ENCODE peak calls at places on chromosomes 1 and 21, in six cellular contexts. One of them, this sample, is unnamed. For H3K27me3, the result is how much of the 10 kb centered on the place peaks cover.

GRCh38 chr1:187641907-187642306 is 813.2 kb downstream of the PLA2G4A start:
- DNase-seq in endothelial cell of umbilical vein: no peak
- DNase-seq in testis: no peak
- DNase-seq in ovary: no peak
- DNase-seq in spleen: no peak
- DNase-seq in sigmoid colon: no peak
- DNase-seq in this sample: no peak

GRCh38 chr1:10467078-10467477 is 5.3 kb downstream of the DFFA start:
- DNase-seq in endothelial cell of umbilical vein: no peak
- DNase-seq in testis: no peak
- DNase-seq in ovary: no peak
- DNase-seq in spleen: peak
- DNase-seq in sigmoid colon: no peak
- DNase-seq in this sample: no peak

GRCh38 chr1:84061336-84061735 is 62.4 kb upstream of the TTLL7 start:
- DNase-seq in endothelial cell of umbilical vein: no peak
- DNase-seq in testis: no peak
- DNase-seq in ovary: no peak
- DNase-seq in spleen: no peak
- DNase-seq in sigmoid colon: no peak
- DNase-seq in this sample: no peak

GRCh38 chr1:215718888-215719287 is 151.8 kb downstream of the KCTD3 start:
- DNase-seq in endothelial cell of umbilical vein: no peak
- DNase-seq in testis: no peak
- DNase-seq in ovary: no peak
- DNase-seq in spleen: no peak
- DNase-seq in sigmoid colon: no peak
- DNase-seq in this sample: no peak

GRCh38 chr21:39095681-39096080 is 87.6 kb downstream of the PSMG1 start:
- DNase-seq in endothelial cell of umbilical vein: peak
- DNase-seq in testis: no peak
- DNase-seq in ovary: no peak
- DNase-seq in spleen: no peak
- DNase-seq in sigmoid colon: no peak
- DNase-seq in this sample: no peak

GRCh38 chr1:21292991-21293536 is 2.8 kb upstream of the ECE1 start:
- DNase-seq in endothelial cell of umbilical vein: no peak
- DNase-seq in testis: no peak
- DNase-seq in ovary: no peak
- DNase-seq in spleen: no peak
- DNase-seq in sigmoid colon: no peak
- DNase-seq in this sample: no peak

GRCh38 chr21:38310619-38311018 is 53.8 kb downstream of the KCNJ15 start:
- DNase-seq in endothelial cell of umbilical vein: no peak
- DNase-seq in testis: no peak
- DNase-seq in ovary: no peak
- DNase-seq in spleen: no peak
- DNase-seq in sigmoid colon: no peak
- DNase-seq in this sample: no peak

GRCh38 chr21:17793675-17794123 is 25.5 kb downstream of the C21orf91 start:
- DNase-seq in endothelial cell of umbilical vein: peak
- DNase-seq in testis: no peak
- DNase-seq in ovary: no peak
- DNase-seq in spleen: no peak
- DNase-seq in sigmoid colon: no peak
- DNase-seq in this sample: no peak

GRCh38 chr1:66540434-66541032 is 6.6 kb downstream of the SGIP1 start:
- DNase-seq in endothelial cell of umbilical vein: peak
- DNase-seq in testis: peak
- DNase-seq in ovary: no peak
- DNase-seq in spleen: no peak
- DNase-seq in sigmoid colon: no peak
- DNase-seq in this sample: no peak

GRCh38 chr1:33365560-33365997 is 44.7 kb upstream of the A3GALT2 start:
- DNase-seq in endothelial cell of umbilical vein: no peak
- DNase-seq in testis: peak
- DNase-seq in ovary: no peak
- DNase-seq in spleen: no peak
- DNase-seq in sigmoid colon: no peak
- DNase-seq in this sample: peak

GRCh38 chr1:3921786-3922185 is 21.7 kb upstream of the C1orf174 start:
- DNase-seq in endothelial cell of umbilical vein: no peak
- DNase-seq in testis: no peak
- DNase-seq in ovary: no peak
- DNase-seq in spleen: peak
- DNase-seq in sigmoid colon: no peak
- DNase-seq in this sample: no peak

GRCh38 chr1:191320062-191320461 is 838.2 kb upstream of the RGS18 start:
- DNase-seq in endothelial cell of umbilical vein: no peak
- DNase-seq in testis: no peak
- DNase-seq in ovary: no peak
- DNase-seq in spleen: no peak
- DNase-seq in sigmoid colon: no peak
- DNase-seq in this sample: no peak

GRCh38 chr1:188325211-188325610 is 1496.5 kb downstream of the PLA2G4A start:
- DNase-seq in endothelial cell of umbilical vein: no peak
- DNase-seq in testis: no peak
- DNase-seq in ovary: no peak
- DNase-seq in spleen: no peak
- DNase-seq in sigmoid colon: no peak
- DNase-seq in this sample: no peak

GRCh38 chr1:202553560-202554038 is 156.7 kb downstream of the SYT2 start:
- DNase-seq in endothelial cell of umbilical vein: no peak
- DNase-seq in testis: peak
- DNase-seq in ovary: no peak
- DNase-seq in spleen: no peak
- DNase-seq in sigmoid colon: no peak
- DNase-seq in this sample: peak

GRCh38 chr1:214261206-214262123 is 19.5 kb upstream of the SMYD2 start:
- DNase-seq in endothelial cell of umbilical vein: peak
- DNase-seq in testis: peak
- DNase-seq in ovary: peak
- DNase-seq in spleen: peak
- DNase-seq in sigmoid colon: peak
- DNase-seq in this sample: peak

GRCh38 chr1:27603962-27604578 is at the start of gene AHDC1:
- DNase-seq in endothelial cell of umbilical vein: peak
- DNase-seq in testis: peak
- DNase-seq in ovary: peak
- DNase-seq in spleen: peak
- DNase-seq in sigmoid colon: peak
- DNase-seq in this sample: peak

GRCh38 chr1:219050268-219050917 is 123.3 kb upstream of the LYPLAL1 start:
- DNase-seq in endothelial cell of umbilical vein: no peak
- DNase-seq in testis: no peak
- DNase-seq in ovary: no peak
- DNase-seq in spleen: no peak
- DNase-seq in sigmoid colon: no peak
- DNase-seq in this sample: no peak

GRCh38 chr1:7136166-7136953 is 351.1 kb downstream of the CAMTA1 start:
- DNase-seq in endothelial cell of umbilical vein: no peak
- DNase-seq in testis: no peak
- DNase-seq in ovary: no peak
- DNase-seq in spleen: peak
- DNase-seq in sigmoid colon: no peak
- DNase-seq in this sample: no peak

GRCh38 chr1:17829579-17829978 is 74.4 kb downstream of the ACTL8 start:
- DNase-seq in endothelial cell of umbilical vein: no peak
- DNase-seq in testis: no peak
- DNase-seq in ovary: no peak
- DNase-seq in spleen: no peak
- DNase-seq in sigmoid colon: no peak
- DNase-seq in this sample: no peak

GRCh38 chr1:89822999-89823628 is 2.3 kb downstream of the LRRC8D start:
- DNase-seq in endothelial cell of umbilical vein: no peak
- DNase-seq in testis: no peak
- DNase-seq in ovary: no peak
- DNase-seq in spleen: no peak
- DNase-seq in sigmoid colon: no peak
- DNase-seq in this sample: no peak

GRCh38 chr1:21325231-21325718 is 35.0 kb upstream of the ECE1 start:
- DNase-seq in endothelial cell of umbilical vein: no peak
- DNase-seq in testis: no peak
- DNase-seq in ovary: no peak
- DNase-seq in spleen: peak
- DNase-seq in sigmoid colon: peak
- DNase-seq in this sample: no peak

GRCh38 chr1:84253891-84254290 is 47.6 kb upstream of the SAMD13 start:
- DNase-seq in endothelial cell of umbilical vein: peak
- DNase-seq in testis: peak
- DNase-seq in ovary: no peak
- DNase-seq in spleen: no peak
- DNase-seq in sigmoid colon: peak
- DNase-seq in this sample: no peak

GRCh38 chr1:39272027-39272790 is 67.7 kb downstream of the MACF1 start:
- DNase-seq in endothelial cell of umbilical vein: peak
- DNase-seq in testis: no peak
- DNase-seq in ovary: no peak
- DNase-seq in spleen: no peak
- DNase-seq in sigmoid colon: no peak
- DNase-seq in this sample: no peak

GRCh38 chr1:106200711-106201110 is 855.8 kb upstream of the PRMT6 start:
- DNase-seq in endothelial cell of umbilical vein: no peak
- DNase-seq in testis: no peak
- DNase-seq in ovary: no peak
- DNase-seq in spleen: no peak
- DNase-seq in sigmoid colon: no peak
- DNase-seq in this sample: no peak

GRCh38 chr1:93874025-93874651 is 4.9 kb downstream of the DNTTIP2 start:
- DNase-seq in endothelial cell of umbilical vein: peak
- DNase-seq in testis: no peak
- DNase-seq in ovary: no peak
- DNase-seq in spleen: no peak
- DNase-seq in sigmoid colon: no peak
- DNase-seq in this sample: no peak

GRCh38 chr21:27823652-27824201 is 856.8 kb upstream of the ADAMTS5 start:
- DNase-seq in endothelial cell of umbilical vein: no peak
- DNase-seq in testis: no peak
- DNase-seq in ovary: no peak
- DNase-seq in spleen: no peak
- DNase-seq in sigmoid colon: no peak
- DNase-seq in this sample: no peak

GRCh38 chr1:51147394-51147793 is 45.4 kb downstream of the C1orf185 start:
- DNase-seq in endothelial cell of umbilical vein: no peak
- DNase-seq in testis: no peak
- DNase-seq in ovary: no peak
- DNase-seq in spleen: no peak
- DNase-seq in sigmoid colon: no peak
- DNase-seq in this sample: no peak

GRCh38 chr1:154974808-154975408 is 427 bp downstream of the CKS1B start:
- DNase-seq in endothelial cell of umbilical vein: peak
- DNase-seq in testis: peak
- DNase-seq in ovary: peak
- DNase-seq in spleen: peak
- DNase-seq in sigmoid colon: peak
- DNase-seq in this sample: peak

GRCh38 chr21:26546698-26547097 is 26.4 kb downstream of the CYYR1 start:
- DNase-seq in endothelial cell of umbilical vein: peak
- DNase-seq in testis: no peak
- DNase-seq in ovary: no peak
- DNase-seq in spleen: peak
- DNase-seq in sigmoid colon: no peak
- DNase-seq in this sample: peak

DNA sequence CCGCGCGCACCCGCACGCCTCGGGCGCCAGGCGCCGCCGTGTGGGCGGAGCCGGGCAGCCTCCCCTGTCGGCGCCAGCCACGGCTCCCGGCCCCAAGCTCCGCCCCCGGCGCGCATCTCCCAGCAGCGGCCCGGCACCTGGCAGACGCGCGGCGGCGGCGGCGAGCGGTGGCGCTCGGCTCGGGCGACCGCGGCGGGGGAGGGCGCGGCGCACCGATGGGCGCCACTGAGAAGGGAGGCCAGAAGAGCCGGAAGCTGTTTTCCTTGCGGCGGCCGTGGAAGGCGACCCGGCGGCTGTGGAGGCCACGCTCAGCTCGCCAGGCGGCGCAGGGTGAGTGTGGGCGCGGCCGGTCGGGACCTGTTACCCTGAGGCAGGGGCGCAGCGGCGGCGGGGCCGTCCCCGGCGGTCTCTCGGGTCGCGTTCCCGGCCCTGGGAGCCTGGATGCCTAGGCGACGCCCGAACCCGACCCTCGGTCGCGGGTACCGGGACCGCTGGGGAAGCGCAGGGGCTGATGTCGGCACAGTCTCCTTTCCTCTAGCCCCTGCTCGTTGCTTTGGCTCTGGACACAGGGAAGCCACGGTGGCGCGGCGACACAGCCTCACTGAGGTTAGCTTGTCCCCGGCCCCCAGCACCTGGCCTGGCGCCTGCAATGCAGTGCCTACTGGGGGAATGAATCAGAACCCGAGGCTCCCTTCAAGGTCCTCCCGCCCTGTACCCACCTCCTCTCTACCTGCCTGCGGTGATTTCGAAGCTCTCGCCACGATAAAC is 54.8 kb upstream of the DNAJC6 start:
- DNase-seq in endothelial cell of umbilical vein: peak
- DNase-seq in testis: peak
- DNase-seq in ovary: peak
- DNase-seq in spleen: peak
- DNase-seq in sigmoid colon: peak
- DNase-seq in this sample: peak
- TF ChIP-seq POLR2A in endothelial cell of umbilical vein: no peak
- TF ChIP-seq POLR2A in testis: no peak
- TF ChIP-seq POLR2A in ovary: no peak
- TF ChIP-seq POLR2A in spleen: no peak
- TF ChIP-seq POLR2A in sigmoid colon: no peak
- TF ChIP-seq POLR2A in this sample: no peak

GRCh38 chr1:96361961-96362360 is 359.6 kb upstream of the PTBP2 start:
- DNase-seq in endothelial cell of umbilical vein: no peak
- DNase-seq in testis: no peak
- DNase-seq in ovary: no peak
- DNase-seq in spleen: no peak
- DNase-seq in sigmoid colon: no peak
- DNase-seq in this sample: no peak
- H3K27ac ChIP-seq in endothelial cell of umbilical vein: peak
- H3K27ac ChIP-seq in testis: no peak
- H3K27ac ChIP-seq in ovary: no peak
- H3K27ac ChIP-seq in spleen: no peak
- H3K27ac ChIP-seq in sigmoid colon: no peak
- H3K27ac ChIP-seq in this sample: no peak

DNA sequence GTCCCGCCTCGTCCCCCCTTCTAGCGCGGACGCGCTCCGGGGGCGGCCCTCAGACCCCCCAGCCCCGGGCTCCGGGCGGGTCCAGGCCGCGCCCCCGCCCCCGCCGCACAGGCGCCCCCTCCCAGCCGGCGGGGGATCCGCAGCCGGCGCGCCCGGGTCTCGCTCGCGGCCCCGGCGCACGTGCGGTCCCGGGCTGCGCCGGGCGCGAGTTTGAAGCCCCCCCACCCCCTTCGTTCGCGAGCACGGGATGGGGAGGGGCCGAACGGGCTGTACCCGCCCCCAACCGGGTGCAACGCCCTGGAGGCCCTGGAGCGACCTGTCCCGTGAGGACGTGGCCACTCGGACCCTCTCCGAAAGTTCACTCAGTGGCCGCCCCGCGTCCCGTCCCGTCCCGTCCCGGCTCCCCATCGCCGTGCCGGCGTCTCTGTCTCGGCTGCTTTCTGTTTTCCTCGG is 796 bp downstream of the PTPRF start:
- DNase-seq in endothelial cell of umbilical vein: peak
- DNase-seq in testis: no peak
- DNase-seq in ovary: no peak
- DNase-seq in spleen: no peak
- DNase-seq in sigmoid colon: no peak
- DNase-seq in this sample: no peak
- H3K27me3 ChIP-seq in endothelial cell of umbilical vein: under half
- H3K27me3 ChIP-seq in testis: under half
- H3K27me3 ChIP-seq in ovary: under half
- H3K27me3 ChIP-seq in spleen: under half
- H3K27me3 ChIP-seq in sigmoid colon: under half
- H3K27me3 ChIP-seq in this sample: under half

GRCh38 chr1:116679828-116680628 is 12.5 kb upstream of the IGSF3 start:
- DNase-seq in endothelial cell of umbilical vein: no peak
- DNase-seq in testis: no peak
- DNase-seq in ovary: no peak
- DNase-seq in spleen: no peak
- DNase-seq in sigmoid colon: no peak
- DNase-seq in this sample: no peak
- TF ChIP-seq POLR2A in endothelial cell of umbilical vein: no peak
- TF ChIP-seq POLR2A in testis: no peak
- TF ChIP-seq POLR2A in ovary: no peak
- TF ChIP-seq POLR2A in spleen: no peak
- TF ChIP-seq POLR2A in sigmoid colon: no peak
- TF ChIP-seq POLR2A in this sample: no peak

This sample was measured in uterus.